ENCODE peak calls at places on chromosomes 6 and 20, in eight cellular contexts. B is left ventricle myocardium inferior; S is G401; G is activated CD4-positive, CD25-positive, alpha-beta regulatory T cell; L is psoas muscle; I is activated T-helper 2 cell treated with anti-CD3 and anti-CD28 coated beads, Interferon-gamma antibody, Interleukin-2, Interleukin-4, amounts not matched to agents 10 μg/mL and 5 μg/mL and 100 μg/mL, durations not matched to agents 14 hours and 24 hours and 36 hours; H is foreskin fibroblast; N is LoVo. Z is an unnamed sample.

GRCh38 chr20:58600756-58601155 is 50.3 kb upstream of the STX16 start:
- DNase-seq in B (no peak), S (no peak), G (no peak), L (no peak), I (no peak), H (no peak), N (no peak), Z (no peak)

GRCh38 chr20:60057866-60058807 is 99.9 kb downstream of the CDH26 start:
- DNase-seq in B (peak; percentile 42), S (no peak), G (no peak), L (peak; percentile 73), I (no peak), H (no peak), N (no peak), Z (no peak)

GRCh38 chr6:26223213-26223612 is 136.0 kb downstream of the HFE start:
- DNase-seq in B (no peak), S (peak; percentile 75), G (no peak), L (no peak), I (no peak), H (no peak), N (peak; percentile 26), Z (no peak)

GRCh38 chr6:42125663-42126062 is 16.8 kb downstream of the C6orf132 start:
- DNase-seq in B (no peak), S (no peak), G (no peak), L (no peak), I (no peak), H (no peak), N (no peak), Z (no peak)

GRCh38 chr6:152625213-152625612 is 11.9 kb downstream of the SYNE1 start:
- DNase-seq in B (no peak), S (peak; percentile 38), G (no peak), L (no peak), I (no peak), H (no peak), N (no peak), Z (no peak)

GRCh38 chr20:62618622-62619529 is 23.4 kb upstream of the SLCO4A1 start:
- DNase-seq in B (no peak), S (no peak), G (no peak), L (no peak), I (peak; percentile 39), H (no peak), N (no peak), Z (no peak)

GRCh38 chr20:9996944-9997343 is 37.8 kb upstream of the ANKEF1 start:
- DNase-seq in B (no peak), S (no peak), G (no peak), L (no peak), I (no peak), H (peak; percentile 34), N (no peak), Z (no peak)

GRCh38 chr20:50303573-50304500 is 113.2 kb downstream of the CEBPB start:
- DNase-seq in B (peak; percentile 85), S (no peak), G (no peak), L (peak; percentile 84), I (no peak), H (peak; percentile 77), N (no peak), Z (no peak)

GRCh38 chr20:62523473-62524203 is 47.8 kb upstream of the GATA5 start:
- DNase-seq in B (no peak), S (no peak), G (peak; percentile 29), L (no peak), I (peak; percentile 63), H (no peak), N (peak; percentile 60), Z (no peak)

GRCh38 chr6:43706788-43707187 is 19.2 kb upstream of the MRPS18A start:
- DNase-seq in B (no peak), S (no peak), G (no peak), L (no peak), I (no peak), H (no peak), N (no peak), Z (no peak)

GRCh38 chr6:158605266-158605878 is 39.2 kb downstream of the DYNLT1 start:
- DNase-seq in B (no peak), S (peak; percentile 80), G (peak; percentile 8), L (no peak), I (peak; percentile 32), H (peak; percentile 68), N (peak; percentile 7), Z (peak; percentile 72)

GRCh38 chr20:22584922-22585785 is 782 bp upstream of the FOXA2 start:
- DNase-seq in B (no peak), S (no peak), G (no peak), L (no peak), I (no peak), H (no peak), N (peak; percentile 52), Z (no peak)

GRCh38 chr20:62805711-62806382 is 1.2 kb downstream of the OGFR start:
- DNase-seq in B (no peak), S (no peak), G (no peak), L (peak; percentile 66), I (no peak), H (no peak), N (no peak), Z (no peak)

GRCh38 chr20:60470366-60470765 is 512.1 kb downstream of the CDH26 start:
- DNase-seq in B (no peak), S (no peak), G (no peak), L (no peak), I (no peak), H (no peak), N (no peak), Z (no peak)

GRCh38 chr20:45336530-45337366 is 11.5 kb downstream of the SDC4 start:
- DNase-seq in B (no peak), S (no peak), G (no peak), L (peak; percentile 73), I (no peak), H (peak; percentile 96), N (no peak), Z (no peak)

GRCh38 chr6:89071036-89071435 is 9.5 kb upstream of the PNRC1 start:
- DNase-seq in B (no peak), S (no peak), G (no peak), L (no peak), I (no peak), H (no peak), N (no peak), Z (no peak)

GRCh38 chr6:36444470-36444869 is 1.7 kb downstream of the KCTD20 start:
- DNase-seq in B (no peak), S (peak; percentile 19), G (no peak), L (no peak), I (no peak), H (no peak), N (no peak), Z (no peak)

GRCh38 chr6:148927581-148927980 is 180.8 kb downstream of the UST start:
- DNase-seq in B (no peak), S (peak; percentile 60), G (no peak), L (no peak), I (no peak), H (no peak), N (no peak), Z (peak; percentile 26)

GRCh38 chr6:116352515-116353471 is 18.0 kb upstream of the DSE start:
- DNase-seq in B (no peak), S (no peak), G (no peak), L (no peak), I (no peak), H (peak; percentile 53), N (no peak), Z (no peak)

GRCh38 chr6:125888989-125889656 is 67.4 kb upstream of the HINT3 start:
- DNase-seq in B (no peak), S (no peak), G (no peak), L (no peak), I (no peak), H (no peak), N (peak; percentile 39), Z (no peak)

GRCh38 chr20:56697476-56697875 is 68.4 kb downstream of the TFAP2C start:
- DNase-seq in B (no peak), S (no peak), G (no peak), L (no peak), I (no peak), H (no peak), N (no peak), Z (no peak)

GRCh38 chr6:113619077-113619476 is 238.1 kb upstream of the MARCKS start:
- DNase-seq in B (no peak), S (no peak), G (no peak), L (no peak), I (no peak), H (peak; percentile 23), N (peak; percentile 9), Z (no peak)

GRCh38 chr20:53872081-53872541 is 198.3 kb downstream of the BCAS1 start:
- DNase-seq in B (no peak), S (no peak), G (no peak), L (no peak), I (no peak), H (no peak), N (no peak), Z (no peak)

GRCh38 chr20:16283978-16284377 is 289.3 kb downstream of the KIF16B start:
- DNase-seq in B (no peak), S (no peak), G (no peak), L (no peak), I (no peak), H (no peak), N (no peak), Z (no peak)

GRCh38 chr6:35786272-35786671 is 5.5 kb downstream of the CLPSL1 start:
- DNase-seq in B (no peak), S (no peak), G (no peak), L (no peak), I (no peak), H (no peak), N (no peak), Z (no peak)

GRCh38 chr6:124800222-124800621 is 162.0 kb upstream of the RNF217 start:
- DNase-seq in B (no peak), S (no peak), G (no peak), L (no peak), I (no peak), H (no peak), N (no peak), Z (no peak)

GRCh38 chr6:7644394-7644793 is 54.4 kb downstream of the SNRNP48 start:
- DNase-seq in B (no peak), S (no peak), G (no peak), L (no peak), I (no peak), H (no peak), N (no peak), Z (no peak)

GRCh38 chr6:41455410-41455809 is 90.8 kb upstream of the FOXP4 start:
- DNase-seq in B (no peak), S (no peak), G (no peak), L (no peak), I (no peak), H (no peak), N (no peak), Z (no peak)

GRCh38 chr20:1800777-1801176 is 94.4 kb upstream of the SIRPA start:
- DNase-seq in B (no peak), S (peak; percentile 29), G (no peak), L (no peak), I (no peak), H (no peak), N (no peak), Z (no peak)

GRCh38 chr6:81767163-81768000 is 14.9 kb upstream of the TENT5A start:
- DNase-seq in B (no peak), S (no peak), G (no peak), L (no peak), I (no peak), H (peak; percentile 62), N (peak; percentile 77), Z (no peak)